ENCODE peak calls at places on chromosomes 7 and 10, in eight cellular contexts. One of them, this sample, is unnamed.
A peak's percentile ranks its signal among the peaks of the same experiment; 100 is the strongest.

GRCh38 chr7:96508371-96508770 is 186.5 kb upstream of the SLC25A13 start:
- DNase-seq in PC-3: peak; percentile 76
- DNase-seq in HFF-Myc: no peak
- DNase-seq in body of pancreas: no peak
- DNase-seq in sigmoid colon: no peak
- DNase-seq in head of caudate nucleus: no peak
- DNase-seq in activated T-cell treated with anti-CD3 and anti-CD28 coated beads for 1 hour: no peak
- DNase-seq in kidney glomerular epithelial cell: no peak
- DNase-seq in this sample: no peak

GRCh38 chr7:158356454-158356853 is 231.2 kb downstream of the PTPRN2 start:
- DNase-seq in PC-3: no peak
- DNase-seq in HFF-Myc: no peak
- DNase-seq in body of pancreas: no peak
- DNase-seq in sigmoid colon: no peak
- DNase-seq in head of caudate nucleus: no peak
- DNase-seq in activated T-cell treated with anti-CD3 and anti-CD28 coated beads for 1 hour: no peak
- DNase-seq in kidney glomerular epithelial cell: no peak
- DNase-seq in this sample: no peak

GRCh38 chr10:30897547-30897946 is 134.1 kb downstream of the ZNF438 start:
- DNase-seq in PC-3: no peak
- DNase-seq in HFF-Myc: no peak
- DNase-seq in body of pancreas: no peak
- DNase-seq in sigmoid colon: no peak
- DNase-seq in head of caudate nucleus: no peak
- DNase-seq in activated T-cell treated with anti-CD3 and anti-CD28 coated beads for 1 hour: no peak
- DNase-seq in kidney glomerular epithelial cell: no peak
- DNase-seq in this sample: no peak

GRCh38 chr7:40200791-40201190 is 66.0 kb downstream of the SUGCT start:
- DNase-seq in PC-3: no peak
- DNase-seq in HFF-Myc: no peak
- DNase-seq in body of pancreas: no peak
- DNase-seq in sigmoid colon: no peak
- DNase-seq in head of caudate nucleus: no peak
- DNase-seq in activated T-cell treated with anti-CD3 and anti-CD28 coated beads for 1 hour: no peak
- DNase-seq in kidney glomerular epithelial cell: no peak
- DNase-seq in this sample: no peak

GRCh38 chr10:61989995-61990760 is 88.7 kb downstream of the ARID5B start:
- DNase-seq in PC-3: no peak
- DNase-seq in HFF-Myc: no peak
- DNase-seq in body of pancreas: no peak
- DNase-seq in sigmoid colon: no peak
- DNase-seq in head of caudate nucleus: no peak
- DNase-seq in activated T-cell treated with anti-CD3 and anti-CD28 coated beads for 1 hour: no peak
- DNase-seq in kidney glomerular epithelial cell: no peak
- DNase-seq in this sample: no peak

GRCh38 chr10:66535418-66535817 is 390.4 kb upstream of the LRRTM3 start:
- DNase-seq in PC-3: no peak
- DNase-seq in HFF-Myc: no peak
- DNase-seq in body of pancreas: no peak
- DNase-seq in sigmoid colon: no peak
- DNase-seq in head of caudate nucleus: no peak
- DNase-seq in activated T-cell treated with anti-CD3 and anti-CD28 coated beads for 1 hour: no peak
- DNase-seq in kidney glomerular epithelial cell: no peak
- DNase-seq in this sample: no peak

GRCh38 chr7:151386301-151387160 is 23.3 kb downstream of the WDR86 start:
- DNase-seq in PC-3: peak; percentile 20
- DNase-seq in HFF-Myc: no peak
- DNase-seq in body of pancreas: peak; percentile 39
- DNase-seq in sigmoid colon: no peak
- DNase-seq in head of caudate nucleus: no peak
- DNase-seq in activated T-cell treated with anti-CD3 and anti-CD28 coated beads for 1 hour: no peak
- DNase-seq in kidney glomerular epithelial cell: no peak
- DNase-seq in this sample: peak; percentile 2

GRCh38 chr7:24178811-24179210 is 105.2 kb upstream of the NPY start:
- DNase-seq in PC-3: no peak
- DNase-seq in HFF-Myc: no peak
- DNase-seq in body of pancreas: no peak
- DNase-seq in sigmoid colon: no peak
- DNase-seq in head of caudate nucleus: no peak
- DNase-seq in activated T-cell treated with anti-CD3 and anti-CD28 coated beads for 1 hour: no peak
- DNase-seq in kidney glomerular epithelial cell: no peak
- DNase-seq in this sample: no peak

GRCh38 chr7:3559178-3559765 is 258.2 kb downstream of the SDK1 start:
- DNase-seq in PC-3: peak; percentile 79
- DNase-seq in HFF-Myc: no peak
- DNase-seq in body of pancreas: peak; percentile 40
- DNase-seq in sigmoid colon: no peak
- DNase-seq in head of caudate nucleus: no peak
- DNase-seq in activated T-cell treated with anti-CD3 and anti-CD28 coated beads for 1 hour: no peak
- DNase-seq in kidney glomerular epithelial cell: peak; percentile 75
- DNase-seq in this sample: no peak

GRCh38 chr7:141073641-141074161 is at the start of gene TMEM178B:
- DNase-seq in PC-3: peak; percentile 1
- DNase-seq in HFF-Myc: no peak
- DNase-seq in body of pancreas: peak; percentile 19
- DNase-seq in sigmoid colon: no peak
- DNase-seq in head of caudate nucleus: no peak
- DNase-seq in activated T-cell treated with anti-CD3 and anti-CD28 coated beads for 1 hour: no peak
- DNase-seq in kidney glomerular epithelial cell: no peak
- DNase-seq in this sample: no peak

GRCh38 chr7:66961096-66961495 is 34.3 kb downstream of the SBDS start:
- DNase-seq in PC-3: no peak
- DNase-seq in HFF-Myc: no peak
- DNase-seq in body of pancreas: no peak
- DNase-seq in sigmoid colon: no peak
- DNase-seq in head of caudate nucleus: no peak
- DNase-seq in activated T-cell treated with anti-CD3 and anti-CD28 coated beads for 1 hour: no peak
- DNase-seq in kidney glomerular epithelial cell: no peak
- DNase-seq in this sample: no peak

GRCh38 chr10:94397549-94398370 is 4.6 kb upstream of the TBC1D12 start:
- DNase-seq in PC-3: peak; percentile 20
- DNase-seq in HFF-Myc: no peak
- DNase-seq in body of pancreas: no peak
- DNase-seq in sigmoid colon: no peak
- DNase-seq in head of caudate nucleus: no peak
- DNase-seq in activated T-cell treated with anti-CD3 and anti-CD28 coated beads for 1 hour: no peak
- DNase-seq in kidney glomerular epithelial cell: no peak
- DNase-seq in this sample: no peak

GRCh38 chr10:42488416-42488815 is 150.0 kb downstream of the ZNF33B start:
- DNase-seq in PC-3: no peak
- DNase-seq in HFF-Myc: no peak
- DNase-seq in body of pancreas: no peak
- DNase-seq in sigmoid colon: no peak
- DNase-seq in head of caudate nucleus: no peak
- DNase-seq in activated T-cell treated with anti-CD3 and anti-CD28 coated beads for 1 hour: no peak
- DNase-seq in kidney glomerular epithelial cell: peak; percentile 87
- DNase-seq in this sample: no peak

GRCh38 chr7:134704827-134705226 is 58.2 kb downstream of the BPGM start:
- DNase-seq in PC-3: no peak
- DNase-seq in HFF-Myc: no peak
- DNase-seq in body of pancreas: no peak
- DNase-seq in sigmoid colon: no peak
- DNase-seq in head of caudate nucleus: no peak
- DNase-seq in activated T-cell treated with anti-CD3 and anti-CD28 coated beads for 1 hour: no peak
- DNase-seq in kidney glomerular epithelial cell: no peak
- DNase-seq in this sample: no peak

GRCh38 chr10:132179551-132180392 is 7.0 kb upstream of the DPYSL4 start:
- DNase-seq in PC-3: peak; percentile 53
- DNase-seq in HFF-Myc: no peak
- DNase-seq in body of pancreas: no peak
- DNase-seq in sigmoid colon: no peak
- DNase-seq in head of caudate nucleus: no peak
- DNase-seq in activated T-cell treated with anti-CD3 and anti-CD28 coated beads for 1 hour: no peak
- DNase-seq in kidney glomerular epithelial cell: no peak
- DNase-seq in this sample: no peak

GRCh38 chr7:90507692-90508091 is 38.3 kb downstream of the PTTG1IP2 start:
- DNase-seq in PC-3: no peak
- DNase-seq in HFF-Myc: no peak
- DNase-seq in body of pancreas: no peak
- DNase-seq in sigmoid colon: no peak
- DNase-seq in head of caudate nucleus: no peak
- DNase-seq in activated T-cell treated with anti-CD3 and anti-CD28 coated beads for 1 hour: no peak
- DNase-seq in kidney glomerular epithelial cell: no peak
- DNase-seq in this sample: no peak

GRCh38 chr7:100585511-100586265 is at the start of gene LRCH4:
- DNase-seq in PC-3: peak; percentile 57
- DNase-seq in HFF-Myc: no peak
- DNase-seq in body of pancreas: peak; percentile 70
- DNase-seq in sigmoid colon: no peak
- DNase-seq in head of caudate nucleus: peak; percentile 39
- DNase-seq in activated T-cell treated with anti-CD3 and anti-CD28 coated beads for 1 hour: peak; percentile 51
- DNase-seq in kidney glomerular epithelial cell: no peak
- DNase-seq in this sample: no peak

GRCh38 chr7:117051808-117052207 is 98.5 kb downstream of the ST7 start:
- DNase-seq in PC-3: no peak
- DNase-seq in HFF-Myc: no peak
- DNase-seq in body of pancreas: no peak
- DNase-seq in sigmoid colon: no peak
- DNase-seq in head of caudate nucleus: no peak
- DNase-seq in activated T-cell treated with anti-CD3 and anti-CD28 coated beads for 1 hour: no peak
- DNase-seq in kidney glomerular epithelial cell: peak; percentile 10
- DNase-seq in this sample: no peak

This sample was measured in cerebellar nuclear complex.